ENCODE peak calls at places on chromosomes 13 and 19, in six cellular contexts. J is WERI-Rb-1; Z is CD4-positive, CD25-positive, alpha-beta regulatory T cell; S is hepatocyte; V is tibial artery; N is CD4-positive, alpha-beta memory T cell. F is an unnamed sample. For H3K27me3, the result is how much of the 10 kb centered on the place peaks cover.

GRCh38 chr19:10431254-10431942 is 11.1 kb downstream of the PDE4A start:
- DNase-seq in J (no peak), Z (no peak), S (no peak), V (peak), N (peak), F (no peak)

GRCh38 chr13:51234676-51235075 is 12.5 kb downstream of the FAM124A start:
- DNase-seq in J (no peak), Z (no peak), S (no peak), V (no peak), N (no peak), F (no peak)

GRCh38 chr19:6925801-6926751 is 38.7 kb downstream of the ADGRE1 start:
- DNase-seq in J (no peak), Z (no peak), S (no peak), V (no peak), N (peak), F (no peak)

GRCh38 chr13:113151745-113152707 is 6.4 kb upstream of the PROZ start:
- DNase-seq in J (peak), Z (no peak), S (peak), V (no peak), N (no peak), F (no peak)

GRCh38 chr19:43560687-43561086 is 14.6 kb downstream of the XRCC1 start:
- DNase-seq in J (no peak), Z (no peak), S (no peak), V (no peak), N (no peak), F (no peak)

GRCh38 chr13:29888306-29888705 is 37.9 kb upstream of the UBL3 start:
- DNase-seq in J (no peak), Z (no peak), S (no peak), V (no peak), N (no peak), F (no peak)

GRCh38 chr13:113646921-113647340 is 11.1 kb downstream of the ATP4B start:
- DNase-seq in J (peak), Z (no peak), S (no peak), V (no peak), N (no peak), F (peak)

GRCh38 chr19:13164370-13165090 is 14.3 kb downstream of the IER2 start:
- DNase-seq in J (peak), Z (peak), S (peak), V (no peak), N (peak), F (peak)

GRCh38 chr13:59534806-59535205 is 628.9 kb downstream of the DIAPH3 start:
- DNase-seq in J (no peak), Z (no peak), S (no peak), V (no peak), N (no peak), F (no peak)

GRCh38 chr19:34454685-34455084 is 26.5 kb downstream of the UBA2 start:
- DNase-seq in J (no peak), Z (no peak), S (no peak), V (no peak), N (no peak), F (no peak)

GRCh38 chr13:98509271-98510155 is 67.4 kb downstream of the STK24 start:
- DNase-seq in J (no peak), Z (peak), S (peak), V (peak), N (no peak), F (no peak)

GRCh38 chr13:100146534-100146933 is 57.6 kb downstream of the PCCA start:
- DNase-seq in J (no peak), Z (no peak), S (no peak), V (no peak), N (no peak), F (no peak)

GRCh38 chr19:16301999-16302694 is 22.5 kb upstream of the KLF2 start:
- DNase-seq in J (no peak), Z (no peak), S (peak), V (no peak), N (no peak), F (no peak)

GRCh38 chr13:27770809-27771208 is 21.5 kb upstream of the GSX1 start:
- DNase-seq in J (peak), Z (no peak), S (peak), V (no peak), N (no peak), F (no peak)

GRCh38 chr13:46595136-46595917 is 42.4 kb downstream of the LRCH1 start:
- DNase-seq in J (no peak), Z (no peak), S (no peak), V (no peak), N (no peak), F (no peak)

GRCh38 chr13:30394798-30395191 is 27.5 kb upstream of the UBE2L5 start:
- DNase-seq in J (no peak), Z (no peak), S (no peak), V (no peak), N (peak), F (no peak)

GRCh38 chr19:17020380-17020779 is 6.2 kb downstream of the CPAMD8 start:
- DNase-seq in J (no peak), Z (no peak), S (no peak), V (no peak), N (no peak), F (no peak)

GRCh38 chr13:111865826-111866225 is 201.1 kb upstream of the SOX1 start:
- DNase-seq in J (no peak), Z (no peak), S (no peak), V (no peak), N (no peak), F (no peak)

GRCh38 chr19:1057185-1057857 is 9.6 kb upstream of the ARHGAP45 start:
- DNase-seq in J (no peak), Z (no peak), S (no peak), V (no peak), N (peak), F (no peak)

GRCh38 chr13:40600145-40600751 is 66.2 kb downstream of the FOXO1 start:
- DNase-seq in J (no peak), Z (no peak), S (no peak), V (no peak), N (no peak), F (no peak)

GRCh38 chr19:14703833-14704232 is 14.0 kb downstream of the ZNF333 start:
- DNase-seq in J (no peak), Z (no peak), S (no peak), V (no peak), N (no peak), F (no peak)

GRCh38 chr19:19111967-19112580 is 26.2 kb downstream of the TMEM161A start:
- DNase-seq in J (no peak), Z (no peak), S (no peak), V (no peak), N (no peak), F (no peak)

GRCh38 chr19:41328818-41329220 is 18.8 kb downstream of the CCDC97 start:
- DNase-seq in J (no peak), Z (no peak), S (no peak), V (peak), N (no peak), F (no peak)

GRCh38 chr13:110149036-110149435 is 157.9 kb downstream of the COL4A1 start:
- DNase-seq in J (no peak), Z (no peak), S (no peak), V (no peak), N (no peak), F (no peak)

GRCh38 chr13:90184355-90184754 is 1163.1 kb upstream of the MIR17HG start:
- DNase-seq in J (no peak), Z (no peak), S (no peak), V (no peak), N (no peak), F (no peak)

GRCh38 chr13:32594339-32594738 is 8.1 kb downstream of the PDS5B start:
- DNase-seq in J (no peak), Z (no peak), S (no peak), V (no peak), N (no peak), F (no peak)

GRCh38 chr13:40152145-40152544 is 496.7 kb downstream of the COG6 start:
- DNase-seq in J (no peak), Z (no peak), S (no peak), V (peak), N (no peak), F (no peak)

GRCh38 chr19:10238172-10238783 is 7.1 kb upstream of the S1PR2 start:
- DNase-seq in J (no peak), Z (no peak), S (peak), V (peak), N (no peak), F (no peak)

GRCh38 chr13:74306496-74306895 is 172.3 kb upstream of the KLF12 start:
- DNase-seq in J (no peak), Z (no peak), S (no peak), V (no peak), N (no peak), F (no peak)

GRCh38 chr13:38879278-38879677 is 111.4 kb downstream of the STOML3 start:
- DNase-seq in J (no peak), Z (no peak), S (peak), V (no peak), N (no peak), F (no peak)

GRCh38 chr19:28956971-28957370 is 256.0 kb downstream of the UQCRFS1 start:
- DNase-seq in J (no peak), Z (no peak), S (no peak), V (no peak), N (no peak), F (no peak)
- H3K27me3 ChIP-seq in J (half or more), Z (under half), S (under half), V (under half), N (under half), F (under half)

DNA sequence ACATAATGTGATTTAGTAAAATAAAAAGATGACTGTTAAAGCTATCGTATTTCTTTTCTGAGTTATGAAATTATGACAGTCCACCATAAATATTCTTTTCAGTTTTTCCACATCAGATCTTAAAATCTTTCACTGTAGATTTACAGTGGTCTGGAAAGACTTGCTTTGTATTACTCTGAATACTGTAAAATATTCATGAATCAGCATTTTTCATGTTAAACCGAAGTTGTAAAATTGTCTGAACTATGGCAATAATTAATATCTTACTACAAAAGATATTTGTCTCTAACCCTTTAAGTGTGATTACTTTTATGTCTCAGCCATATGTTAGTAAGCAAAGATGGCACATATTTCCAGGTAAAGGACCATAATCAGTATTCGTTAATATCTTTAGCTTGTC is 1397.2 kb upstream of the PCDH9 start:
- DNase-seq in J (no peak), Z (no peak), S (no peak), V (no peak), N (no peak), F (no peak)
- H3K27me3 ChIP-seq in J (under half), Z (under half), S (under half), V (under half), N (under half), F (under half)

GRCh38 chr19:51520710-51521109 is 10.8 kb downstream of the SIGLEC6 start:
- DNase-seq in J (no peak), Z (no peak), S (no peak), V (no peak), N (no peak), F (no peak)

GRCh38 chr19:51525731-51526130 is 5.7 kb downstream of the SIGLEC6 start:
- DNase-seq in J (no peak), Z (no peak), S (no peak), V (no peak), N (no peak), F (no peak)

GRCh38 chr19:51524661-51525264 is 6.7 kb downstream of the SIGLEC6 start:
- DNase-seq in J (no peak), Z (no peak), S (no peak), V (no peak), N (no peak), F (no peak)

GRCh38 chr19:51521357-51521756 is 10.1 kb downstream of the SIGLEC6 start:
- DNase-seq in J (no peak), Z (no peak), S (no peak), V (no peak), N (no peak), F (no peak)

GRCh38 chr19:51521796-51522195 is 9.7 kb downstream of the SIGLEC6 start:
- DNase-seq in J (no peak), Z (no peak), S (no peak), V (no peak), N (no peak), F (no peak)
- H3K27me3 ChIP-seq in J (half or more), Z (under half), S (under half), V (under half), N (under half), F (under half)

GRCh38 chr19:29515706-29516357 is 10.0 kb upstream of the VSTM2B start:
- DNase-seq in J (no peak), Z (no peak), S (no peak), V (no peak), N (no peak), F (no peak)

GRCh38 chr19:29516821-29517395 is 8.9 kb upstream of the VSTM2B start:
- DNase-seq in J (no peak), Z (no peak), S (no peak), V (no peak), N (no peak), F (no peak)

GRCh38 chr19:29516358-29516725 is 9.5 kb upstream of the VSTM2B start:
- DNase-seq in J (no peak), Z (no peak), S (no peak), V (no peak), N (no peak), F (no peak)

GRCh38 chr19:29514525-29515232 is 11.1 kb upstream of the VSTM2B start:
- DNase-seq in J (no peak), Z (no peak), S (no peak), V (no peak), N (no peak), F (no peak)

GRCh38 chr19:29515233-29515619 is 10.6 kb upstream of the VSTM2B start:
- DNase-seq in J (no peak), Z (no peak), S (no peak), V (no peak), N (no peak), F (no peak)
- H3K27me3 ChIP-seq in J (half or more), Z (under half), S (under half), V (under half), N (under half), F (under half)

GRCh38 chr13:25114220-25114619 is 18.3 kb downstream of the PABPC3 start:
- DNase-seq in J (peak), Z (peak), S (peak), V (peak), N (peak), F (peak)

GRCh38 chr13:25117312-25117711 is 21.4 kb downstream of the PABPC3 start:
- DNase-seq in J (no peak), Z (no peak), S (no peak), V (no peak), N (no peak), F (no peak)

GRCh38 chr13:25112856-25113255 is 16.9 kb downstream of the PABPC3 start:
- DNase-seq in J (peak), Z (no peak), S (no peak), V (no peak), N (no peak), F (no peak)

GRCh38 chr13:25116044-25116443 is 20.1 kb downstream of the PABPC3 start:
- DNase-seq in J (no peak), Z (no peak), S (no peak), V (no peak), N (no peak), F (no peak)

GRCh38 chr13:25118371-25118770 is 22.4 kb downstream of the PABPC3 start:
- DNase-seq in J (no peak), Z (no peak), S (no peak), V (no peak), N (no peak), F (no peak)
- H3K27me3 ChIP-seq in J (under half), Z (under half), S (under half), V (under half), N (under half), F (under half)

GRCh38 chr13:94351292-94352000 is 128.0 kb downstream of the DCT start:
- DNase-seq in J (peak), Z (no peak), S (no peak), V (no peak), N (no peak), F (no peak)
- H3K27me3 ChIP-seq in J (under half), Z (under half), S (under half), V (under half), N (under half), F (under half)

DNA sequence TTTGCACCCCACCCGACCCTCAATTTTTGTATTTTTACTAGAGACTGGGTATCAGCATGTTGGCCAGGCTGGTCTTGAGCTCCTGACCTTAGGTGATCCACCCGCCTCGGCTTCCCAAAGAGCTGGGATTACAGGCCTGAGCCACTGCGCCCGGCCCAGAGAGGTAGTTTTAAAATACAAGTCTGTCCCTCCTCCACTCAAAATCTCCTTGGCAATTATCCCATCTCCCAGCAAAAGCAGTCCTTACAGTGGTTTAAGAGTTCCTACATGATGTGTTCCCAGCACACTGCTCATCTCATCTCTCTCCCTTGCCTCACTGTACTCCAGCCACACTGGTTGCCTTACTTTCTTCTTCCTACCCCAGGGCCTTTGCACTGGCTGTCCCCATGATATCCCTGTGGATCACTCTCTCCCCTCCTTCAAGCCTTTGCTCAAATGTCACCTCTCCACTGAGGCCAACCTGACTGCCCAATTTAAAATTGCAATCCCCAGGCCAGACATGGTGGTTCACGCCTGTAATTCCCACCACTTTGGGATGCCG is 24.3 kb downstream of the LRFN3 start:
- DNase-seq in J (no peak), Z (no peak), S (no peak), V (no peak), N (no peak), F (no peak)
- H3K27me3 ChIP-seq in J (under half), Z (under half), S (under half), V (under half), N (under half), F (under half)

F was measured in BE2C.